ENCODE peak calls at places on chromosomes 13 and 19, in four cellular contexts. G is T-helper 1 cell; J is neural crest cell; A is CD4-positive, CD25-positive, alpha-beta regulatory T cell. R is an unnamed sample.

GRCh38 chr19:34666200-34666957 is 10.6 kb downstream of the SCGB2B2 start:
- DNase-seq in G (no peak), J (no peak), A (no peak), R (no peak)

GRCh38 chr19:2548966-2549365 is 73.0 kb downstream of the GADD45B start:
- DNase-seq in G (no peak), J (no peak), A (no peak), R (no peak)

GRCh38 chr13:32228330-32229041 is 86.7 kb downstream of the ZAR1L start:
- DNase-seq in G (no peak), J (no peak), A (no peak), R (no peak)

GRCh38 chr19:46279177-46279576 is 17.7 kb upstream of the HIF3A start:
- DNase-seq in G (no peak), J (no peak), A (no peak), R (no peak)

GRCh38 chr13:91238036-91238435 is 109.5 kb upstream of the MIR17HG start:
- DNase-seq in G (no peak), J (no peak), A (no peak), R (no peak)

GRCh38 chr13:34522818-34523217 is 419.3 kb upstream of the NBEA start:
- DNase-seq in G (no peak), J (no peak), A (no peak), R (no peak)

GRCh38 chr19:49835562-49835961 is 15.4 kb upstream of the PTOV1 start:
- DNase-seq in G (no peak), J (no peak), A (no peak), R (no peak)

GRCh38 chr19:4622695-4623421 is 16.5 kb upstream of the TNFAIP8L1 start:
- DNase-seq in G (no peak), J (no peak), A (no peak), R (no peak)

GRCh38 chr19:5478925-5479588 is 23.8 kb downstream of the ZNRF4 start:
- DNase-seq in G (no peak), J (no peak), A (no peak), R (no peak)

GRCh38 chr13:101007245-101007644 is 332.6 kb upstream of the TMTC4 start:
- DNase-seq in G (no peak), J (no peak), A (no peak), R (peak; percentile 2)